ENCODE peak calls at places on chromosomes 12 and 14, in nine cellular contexts. O, D, I, C, L, Y, S, U and E are unnamed samples. For H3K4me1, the result is how much of the 10 kb centered on the place peaks cover.

GRCh38 chr14:66330916-66331315 is 155.3 kb upstream of the CCDC196 start:
- DNase-seq in O (peak), D (no peak), I (no peak), C (no peak), L (no peak), Y (no peak), S (no peak), U (no peak), E (no peak)

GRCh38 chr14:103545219-103545914 is 16.4 kb downstream of the TRMT61A start:
- DNase-seq in O (no peak), D (no peak), I (peak), C (peak), L (no peak), Y (peak), S (peak), U (peak), E (peak)

GRCh38 chr12:88037770-88038169 is 8.6 kb upstream of the C12orf50 start:
- DNase-seq in O (no peak), D (no peak), I (no peak), C (no peak), L (no peak), Y (no peak), S (no peak), U (no peak), E (no peak)

GRCh38 chr14:65225299-65226159 is 123.2 kb upstream of the MAX start:
- DNase-seq in O (no peak), D (no peak), I (no peak), C (peak), L (no peak), Y (no peak), S (no peak), U (no peak), E (peak)

GRCh38 chr12:46380881-46381280 is 8.3 kb upstream of the SLC38A2 start:
- DNase-seq in O (no peak), D (no peak), I (no peak), C (no peak), L (no peak), Y (no peak), S (no peak), U (no peak), E (no peak)

GRCh38 chr12:59734371-59734770 is 138.5 kb downstream of the SLC16A7 start:
- DNase-seq in O (no peak), D (no peak), I (no peak), C (no peak), L (no peak), Y (no peak), S (no peak), U (no peak), E (no peak)

GRCh38 chr12:17348311-17348710 is 741.7 kb downstream of the RERGL start:
- DNase-seq in O (no peak), D (no peak), I (no peak), C (no peak), L (no peak), Y (no peak), S (no peak), U (no peak), E (no peak)

GRCh38 chr12:113940357-113940756 is 25.8 kb downstream of the RBM19 start:
- DNase-seq in O (no peak), D (peak), I (no peak), C (no peak), L (no peak), Y (no peak), S (no peak), U (no peak), E (no peak)

GRCh38 chr12:120710805-120711296 is 593 bp downstream of the UNC119B start:
- DNase-seq in O (peak), D (peak), I (no peak), C (no peak), L (peak), Y (no peak), S (no peak), U (peak), E (peak)

GRCh38 chr14:50371546-50371945 is 25.1 kb downstream of the CDKL1 start:
- DNase-seq in O (no peak), D (no peak), I (no peak), C (no peak), L (no peak), Y (no peak), S (no peak), U (no peak), E (no peak)

GRCh38 chr12:81412940-81413339 is 335.1 kb downstream of the ACSS3 start:
- DNase-seq in O (no peak), D (no peak), I (no peak), C (no peak), L (no peak), Y (no peak), S (no peak), U (no peak), E (no peak)

GRCh38 chr12:81416571-81416970 is 338.7 kb downstream of the ACSS3 start:
- DNase-seq in O (no peak), D (no peak), I (no peak), C (no peak), L (no peak), Y (no peak), S (no peak), U (no peak), E (no peak)

DNA sequence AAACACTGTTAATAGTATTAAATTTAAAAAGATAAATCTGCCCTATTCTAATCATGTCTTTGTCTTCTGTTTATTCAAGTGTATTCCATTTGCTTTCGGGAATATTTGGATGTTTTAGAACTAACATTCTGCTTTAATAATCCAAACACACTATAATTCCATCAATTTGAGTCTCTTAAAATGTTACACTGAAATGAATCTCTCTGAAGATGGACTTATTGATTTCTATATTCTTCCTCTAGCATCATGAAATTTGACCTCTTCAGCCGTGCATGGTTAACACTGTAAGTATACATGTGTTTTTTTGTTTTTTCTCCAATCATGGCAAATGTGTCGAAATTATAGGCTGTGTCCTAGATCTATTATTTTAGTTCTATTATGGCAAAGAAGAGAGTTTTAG is 339.2 kb downstream of the ACSS3 start:
- DNase-seq in O (no peak), D (no peak), I (no peak), C (no peak), L (no peak), Y (no peak), S (no peak), U (no peak), E (no peak)
- H3K4me1 ChIP-seq in O (under half), D (under half), I (under half), C (under half), L (under half), Y (under half), S (under half), U (under half), E (under half)

GRCh38 chr12:124162151-124163110 is 132.5 kb upstream of the RFLNA start:
- DNase-seq in O (peak), D (no peak), I (no peak), C (no peak), L (peak), Y (no peak), S (no peak), U (no peak), E (no peak)
- TF ChIP-seq CTCF in O (peak), D (peak), I (no peak), C (no peak), L (peak), Y (no peak), S (no peak), U (no peak), E (no peak)

GRCh38 chr14:95664046-95664445 is 22.2 kb upstream of the TCL1B start:
- DNase-seq in O (no peak), D (no peak), I (no peak), C (no peak), L (no peak), Y (no peak), S (no peak), U (no peak), E (no peak)

GRCh38 chr14:95668235-95668772 is 17.9 kb upstream of the TCL1B start:
- DNase-seq in O (no peak), D (no peak), I (no peak), C (no peak), L (no peak), Y (no peak), S (no peak), U (no peak), E (no peak)

GRCh38 chr14:95664546-95664945 is 21.7 kb upstream of the TCL1B start:
- DNase-seq in O (no peak), D (no peak), I (no peak), C (no peak), L (no peak), Y (no peak), S (no peak), U (no peak), E (no peak)

GRCh38 chr14:95667251-95667693 is 19.0 kb upstream of the TCL1B start:
- DNase-seq in O (no peak), D (no peak), I (no peak), C (no peak), L (no peak), Y (no peak), S (no peak), U (no peak), E (peak)

DNA sequence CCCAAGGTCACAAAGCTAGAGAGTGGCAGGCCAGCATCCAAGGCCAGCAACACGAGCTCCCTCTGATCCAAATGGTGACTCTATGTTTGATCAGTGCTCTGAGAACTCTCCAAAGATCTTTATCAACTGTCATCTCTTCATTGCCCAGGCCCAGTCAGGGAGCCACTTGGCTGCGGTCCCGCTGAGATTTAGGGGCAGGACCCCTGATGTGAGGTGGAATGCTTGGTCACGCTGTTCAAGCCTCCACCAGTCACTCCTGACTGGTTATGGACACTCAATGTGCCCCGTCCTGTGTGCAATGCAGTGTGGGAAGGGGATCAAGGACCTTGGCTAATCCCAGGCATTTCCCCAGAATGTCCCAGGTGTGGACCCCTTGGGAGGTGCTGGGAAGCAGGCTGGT is 19.8 kb upstream of the TCL1B start:
- DNase-seq in O (no peak), D (no peak), I (no peak), C (no peak), L (no peak), Y (no peak), S (no peak), U (no peak), E (no peak)
- H3K4me1 ChIP-seq in O (under half), D (under half), I (under half), C (under half), L (under half), Y (under half), S (under half), U (under half), E (under half)

GRCh38 chr12:130286041-130286440 is 51.6 kb upstream of the PIWIL1 start:
- DNase-seq in O (no peak), D (peak), I (no peak), C (no peak), L (no peak), Y (no peak), S (no peak), U (peak), E (no peak)
- TF ChIP-seq CTCF in O (no peak), D (peak), I (no peak), C (no peak), L (no peak), Y (no peak), S (no peak), U (no peak), E (no peak)

GRCh38 chr14:75453817-75454434 is 26.1 kb downstream of the JDP2 start:
- DNase-seq in O (no peak), D (peak), I (no peak), C (no peak), L (no peak), Y (no peak), S (no peak), U (no peak), E (no peak)
- H3K4me1 ChIP-seq in O (under half), D (under half), I (half or more), C (under half), L (half or more), Y (under half), S (half or more), U (under half), E (half or more)

DNA sequence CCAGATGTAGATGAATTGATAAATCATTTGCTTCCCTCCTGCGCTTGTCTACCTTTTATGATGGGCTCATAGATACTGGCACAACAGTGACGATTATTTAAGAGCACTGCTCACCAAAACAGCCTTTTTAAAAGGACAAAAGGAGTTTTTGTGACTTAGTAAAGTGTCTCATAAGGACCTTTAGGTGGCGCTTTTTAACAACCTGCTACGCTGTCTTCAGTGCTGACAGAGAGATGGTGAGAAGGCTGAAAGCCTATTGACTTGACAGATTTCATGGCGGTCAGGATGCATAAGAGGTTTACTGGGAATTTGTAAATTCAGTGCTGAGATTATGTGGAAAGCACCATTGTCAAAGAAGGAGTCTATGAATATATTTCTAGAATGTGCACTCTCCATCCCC is 87.6 kb downstream of the SLC15A5 start:
- DNase-seq in O (peak), D (peak), I (no peak), C (no peak), L (no peak), Y (no peak), S (no peak), U (no peak), E (no peak)
- TF ChIP-seq CTCF in O (peak), D (peak), I (no peak), C (no peak), L (peak), Y (no peak), S (no peak), U (peak), E (no peak)

GRCh38 chr14:99733221-99733550 is 49.1 kb downstream of the CYP46A1 start:
- DNase-seq in O (no peak), D (no peak), I (no peak), C (no peak), L (no peak), Y (no peak), S (no peak), U (no peak), E (no peak)
- H3K4me1 ChIP-seq in O (under half), D (under half), I (under half), C (under half), L (under half), Y (under half), S (half or more), U (under half), E (under half)